ENCODE peak calls at places on chromosome 22, in eight cellular contexts. One of them, this sample, is unnamed.

GRCh38 chr22:33573479-33573878 is 346.8 kb downstream of the LARGE1 start:
- DNase-seq in activated CD4-positive, alpha-beta T cell treated with anti-CD3 and anti-CD28 coated beads, Interleukin-2, amount 10 ng/mL, durations not matched to agents 24 days and 14 days: no peak
- DNase-seq in stimulated activated CD4-positive, alpha-beta T cell treated with anti-CD3 and anti-CD28 coated beads, TNF-alpha, amount 100 ng/mL, for 1 hour: no peak
- DNase-seq in C1 segment of cervical spinal cord: no peak
- DNase-seq in gastrocnemius medialis: no peak
- DNase-seq in glutamatergic neuron: no peak
- DNase-seq in fibroblast of mammary gland: no peak
- DNase-seq in stimulated activated CD8-positive, alpha-beta memory T cell treated with anti-CD3 and anti-CD28 coated beads, Interleukin-2, amount 100 ng/mL, for 1 hour: no peak
- DNase-seq in this sample: no peak

GRCh38 chr22:35152316-35152715 is 86.4 kb downstream of the ISX start:
- DNase-seq in activated CD4-positive, alpha-beta T cell treated with anti-CD3 and anti-CD28 coated beads, Interleukin-2, amount 10 ng/mL, durations not matched to agents 24 days and 14 days: no peak
- DNase-seq in stimulated activated CD4-positive, alpha-beta T cell treated with anti-CD3 and anti-CD28 coated beads, TNF-alpha, amount 100 ng/mL, for 1 hour: no peak
- DNase-seq in C1 segment of cervical spinal cord: no peak
- DNase-seq in gastrocnemius medialis: no peak
- DNase-seq in glutamatergic neuron: no peak
- DNase-seq in fibroblast of mammary gland: no peak
- DNase-seq in stimulated activated CD8-positive, alpha-beta memory T cell treated with anti-CD3 and anti-CD28 coated beads, Interleukin-2, amount 100 ng/mL, for 1 hour: no peak
- DNase-seq in this sample: no peak

GRCh38 chr22:40534379-40535188 is 101.9 kb downstream of the MRTFA start:
- DNase-seq in activated CD4-positive, alpha-beta T cell treated with anti-CD3 and anti-CD28 coated beads, Interleukin-2, amount 10 ng/mL, durations not matched to agents 24 days and 14 days: no peak
- DNase-seq in stimulated activated CD4-positive, alpha-beta T cell treated with anti-CD3 and anti-CD28 coated beads, TNF-alpha, amount 100 ng/mL, for 1 hour: no peak
- DNase-seq in C1 segment of cervical spinal cord: no peak
- DNase-seq in gastrocnemius medialis: no peak
- DNase-seq in glutamatergic neuron: no peak
- DNase-seq in fibroblast of mammary gland: peak; percentile 89
- DNase-seq in stimulated activated CD8-positive, alpha-beta memory T cell treated with anti-CD3 and anti-CD28 coated beads, Interleukin-2, amount 100 ng/mL, for 1 hour: no peak
- DNase-seq in this sample: peak; percentile 77

GRCh38 chr22:41201146-41201545 is 4.0 kb upstream of the L3MBTL2 start:
- DNase-seq in activated CD4-positive, alpha-beta T cell treated with anti-CD3 and anti-CD28 coated beads, Interleukin-2, amount 10 ng/mL, durations not matched to agents 24 days and 14 days: no peak
- DNase-seq in stimulated activated CD4-positive, alpha-beta T cell treated with anti-CD3 and anti-CD28 coated beads, TNF-alpha, amount 100 ng/mL, for 1 hour: no peak
- DNase-seq in C1 segment of cervical spinal cord: no peak
- DNase-seq in gastrocnemius medialis: no peak
- DNase-seq in glutamatergic neuron: no peak
- DNase-seq in fibroblast of mammary gland: no peak
- DNase-seq in stimulated activated CD8-positive, alpha-beta memory T cell treated with anti-CD3 and anti-CD28 coated beads, Interleukin-2, amount 100 ng/mL, for 1 hour: no peak
- DNase-seq in this sample: no peak

GRCh38 chr22:44659140-44659539 is 42.9 kb upstream of the PRR5 start:
- DNase-seq in activated CD4-positive, alpha-beta T cell treated with anti-CD3 and anti-CD28 coated beads, Interleukin-2, amount 10 ng/mL, durations not matched to agents 24 days and 14 days: no peak
- DNase-seq in stimulated activated CD4-positive, alpha-beta T cell treated with anti-CD3 and anti-CD28 coated beads, TNF-alpha, amount 100 ng/mL, for 1 hour: no peak
- DNase-seq in C1 segment of cervical spinal cord: peak; percentile 57
- DNase-seq in gastrocnemius medialis: peak; percentile 43
- DNase-seq in glutamatergic neuron: peak; percentile 80
- DNase-seq in fibroblast of mammary gland: no peak
- DNase-seq in stimulated activated CD8-positive, alpha-beta memory T cell treated with anti-CD3 and anti-CD28 coated beads, Interleukin-2, amount 100 ng/mL, for 1 hour: no peak
- DNase-seq in this sample: no peak

GRCh38 chr22:20146777-20147176 is 4.1 kb downstream of the CCDC188 start:
- DNase-seq in activated CD4-positive, alpha-beta T cell treated with anti-CD3 and anti-CD28 coated beads, Interleukin-2, amount 10 ng/mL, durations not matched to agents 24 days and 14 days: no peak
- DNase-seq in stimulated activated CD4-positive, alpha-beta T cell treated with anti-CD3 and anti-CD28 coated beads, TNF-alpha, amount 100 ng/mL, for 1 hour: no peak
- DNase-seq in C1 segment of cervical spinal cord: no peak
- DNase-seq in gastrocnemius medialis: no peak
- DNase-seq in glutamatergic neuron: no peak
- DNase-seq in fibroblast of mammary gland: no peak
- DNase-seq in stimulated activated CD8-positive, alpha-beta memory T cell treated with anti-CD3 and anti-CD28 coated beads, Interleukin-2, amount 100 ng/mL, for 1 hour: no peak
- DNase-seq in this sample: no peak

GRCh38 chr22:39454385-39454871 is 2.4 kb upstream of the MGAT3 start:
- DNase-seq in activated CD4-positive, alpha-beta T cell treated with anti-CD3 and anti-CD28 coated beads, Interleukin-2, amount 10 ng/mL, durations not matched to agents 24 days and 14 days: no peak
- DNase-seq in stimulated activated CD4-positive, alpha-beta T cell treated with anti-CD3 and anti-CD28 coated beads, TNF-alpha, amount 100 ng/mL, for 1 hour: no peak
- DNase-seq in C1 segment of cervical spinal cord: no peak
- DNase-seq in gastrocnemius medialis: no peak
- DNase-seq in glutamatergic neuron: no peak
- DNase-seq in fibroblast of mammary gland: no peak
- DNase-seq in stimulated activated CD8-positive, alpha-beta memory T cell treated with anti-CD3 and anti-CD28 coated beads, Interleukin-2, amount 100 ng/mL, for 1 hour: no peak
- DNase-seq in this sample: peak; percentile 45

GRCh38 chr22:39352301-39352867 is 2.6 kb downstream of the SYNGR1 start:
- DNase-seq in activated CD4-positive, alpha-beta T cell treated with anti-CD3 and anti-CD28 coated beads, Interleukin-2, amount 10 ng/mL, durations not matched to agents 24 days and 14 days: no peak
- DNase-seq in stimulated activated CD4-positive, alpha-beta T cell treated with anti-CD3 and anti-CD28 coated beads, TNF-alpha, amount 100 ng/mL, for 1 hour: no peak
- DNase-seq in C1 segment of cervical spinal cord: no peak
- DNase-seq in gastrocnemius medialis: no peak
- DNase-seq in glutamatergic neuron: no peak
- DNase-seq in fibroblast of mammary gland: no peak
- DNase-seq in stimulated activated CD8-positive, alpha-beta memory T cell treated with anti-CD3 and anti-CD28 coated beads, Interleukin-2, amount 100 ng/mL, for 1 hour: no peak
- DNase-seq in this sample: no peak

GRCh38 chr22:38016182-38017078 is 32.1 kb upstream of the SOX10 start:
- DNase-seq in activated CD4-positive, alpha-beta T cell treated with anti-CD3 and anti-CD28 coated beads, Interleukin-2, amount 10 ng/mL, durations not matched to agents 24 days and 14 days: no peak
- DNase-seq in stimulated activated CD4-positive, alpha-beta T cell treated with anti-CD3 and anti-CD28 coated beads, TNF-alpha, amount 100 ng/mL, for 1 hour: no peak
- DNase-seq in C1 segment of cervical spinal cord: peak; percentile 89
- DNase-seq in gastrocnemius medialis: no peak
- DNase-seq in glutamatergic neuron: no peak
- DNase-seq in fibroblast of mammary gland: peak; percentile 21
- DNase-seq in stimulated activated CD8-positive, alpha-beta memory T cell treated with anti-CD3 and anti-CD28 coated beads, Interleukin-2, amount 100 ng/mL, for 1 hour: no peak
- DNase-seq in this sample: peak; percentile 35

GRCh38 chr22:39363751-39364484 is 14.1 kb downstream of the SYNGR1 start:
- DNase-seq in activated CD4-positive, alpha-beta T cell treated with anti-CD3 and anti-CD28 coated beads, Interleukin-2, amount 10 ng/mL, durations not matched to agents 24 days and 14 days: no peak
- DNase-seq in stimulated activated CD4-positive, alpha-beta T cell treated with anti-CD3 and anti-CD28 coated beads, TNF-alpha, amount 100 ng/mL, for 1 hour: no peak
- DNase-seq in C1 segment of cervical spinal cord: no peak
- DNase-seq in gastrocnemius medialis: no peak
- DNase-seq in glutamatergic neuron: no peak
- DNase-seq in fibroblast of mammary gland: no peak
- DNase-seq in stimulated activated CD8-positive, alpha-beta memory T cell treated with anti-CD3 and anti-CD28 coated beads, Interleukin-2, amount 100 ng/mL, for 1 hour: no peak
- DNase-seq in this sample: no peak

GRCh38 chr22:41352058-41352457 is 29.7 kb upstream of the TEF start:
- DNase-seq in activated CD4-positive, alpha-beta T cell treated with anti-CD3 and anti-CD28 coated beads, Interleukin-2, amount 10 ng/mL, durations not matched to agents 24 days and 14 days: no peak
- DNase-seq in stimulated activated CD4-positive, alpha-beta T cell treated with anti-CD3 and anti-CD28 coated beads, TNF-alpha, amount 100 ng/mL, for 1 hour: no peak
- DNase-seq in C1 segment of cervical spinal cord: no peak
- DNase-seq in gastrocnemius medialis: peak; percentile 41
- DNase-seq in glutamatergic neuron: no peak
- DNase-seq in fibroblast of mammary gland: peak; percentile 70
- DNase-seq in stimulated activated CD8-positive, alpha-beta memory T cell treated with anti-CD3 and anti-CD28 coated beads, Interleukin-2, amount 100 ng/mL, for 1 hour: no peak
- DNase-seq in this sample: peak; percentile 46

GRCh38 chr22:48949375-48950149 is 878.1 kb downstream of the BRD1 start:
- DNase-seq in activated CD4-positive, alpha-beta T cell treated with anti-CD3 and anti-CD28 coated beads, Interleukin-2, amount 10 ng/mL, durations not matched to agents 24 days and 14 days: peak; percentile 28
- DNase-seq in stimulated activated CD4-positive, alpha-beta T cell treated with anti-CD3 and anti-CD28 coated beads, TNF-alpha, amount 100 ng/mL, for 1 hour: no peak
- DNase-seq in C1 segment of cervical spinal cord: no peak
- DNase-seq in gastrocnemius medialis: no peak
- DNase-seq in glutamatergic neuron: no peak
- DNase-seq in fibroblast of mammary gland: no peak
- DNase-seq in stimulated activated CD8-positive, alpha-beta memory T cell treated with anti-CD3 and anti-CD28 coated beads, Interleukin-2, amount 100 ng/mL, for 1 hour: no peak
- DNase-seq in this sample: no peak

GRCh38 chr22:43031617-43032016 is 16.7 kb upstream of the PACSIN2 start:
- DNase-seq in activated CD4-positive, alpha-beta T cell treated with anti-CD3 and anti-CD28 coated beads, Interleukin-2, amount 10 ng/mL, durations not matched to agents 24 days and 14 days: no peak
- DNase-seq in stimulated activated CD4-positive, alpha-beta T cell treated with anti-CD3 and anti-CD28 coated beads, TNF-alpha, amount 100 ng/mL, for 1 hour: no peak
- DNase-seq in C1 segment of cervical spinal cord: no peak
- DNase-seq in gastrocnemius medialis: no peak
- DNase-seq in glutamatergic neuron: no peak
- DNase-seq in fibroblast of mammary gland: no peak
- DNase-seq in stimulated activated CD8-positive, alpha-beta memory T cell treated with anti-CD3 and anti-CD28 coated beads, Interleukin-2, amount 100 ng/mL, for 1 hour: no peak
- DNase-seq in this sample: no peak

GRCh38 chr22:24686280-24686679 is 83.3 kb downstream of the GGT1 start:
- DNase-seq in activated CD4-positive, alpha-beta T cell treated with anti-CD3 and anti-CD28 coated beads, Interleukin-2, amount 10 ng/mL, durations not matched to agents 24 days and 14 days: no peak
- DNase-seq in stimulated activated CD4-positive, alpha-beta T cell treated with anti-CD3 and anti-CD28 coated beads, TNF-alpha, amount 100 ng/mL, for 1 hour: no peak
- DNase-seq in C1 segment of cervical spinal cord: no peak
- DNase-seq in gastrocnemius medialis: no peak
- DNase-seq in glutamatergic neuron: no peak
- DNase-seq in fibroblast of mammary gland: no peak
- DNase-seq in stimulated activated CD8-positive, alpha-beta memory T cell treated with anti-CD3 and anti-CD28 coated beads, Interleukin-2, amount 100 ng/mL, for 1 hour: no peak
- DNase-seq in this sample: no peak

GRCh38 chr22:22682807-22683667 is 38.6 kb downstream of the GGTLC2 start:
- DNase-seq in activated CD4-positive, alpha-beta T cell treated with anti-CD3 and anti-CD28 coated beads, Interleukin-2, amount 10 ng/mL, durations not matched to agents 24 days and 14 days: no peak
- DNase-seq in stimulated activated CD4-positive, alpha-beta T cell treated with anti-CD3 and anti-CD28 coated beads, TNF-alpha, amount 100 ng/mL, for 1 hour: no peak
- DNase-seq in C1 segment of cervical spinal cord: no peak
- DNase-seq in gastrocnemius medialis: no peak
- DNase-seq in glutamatergic neuron: no peak
- DNase-seq in fibroblast of mammary gland: peak; percentile 63
- DNase-seq in stimulated activated CD8-positive, alpha-beta memory T cell treated with anti-CD3 and anti-CD28 coated beads, Interleukin-2, amount 100 ng/mL, for 1 hour: no peak
- DNase-seq in this sample: peak; percentile 24

GRCh38 chr22:49368976-49369725 is 458.5 kb downstream of the BRD1 start:
- DNase-seq in activated CD4-positive, alpha-beta T cell treated with anti-CD3 and anti-CD28 coated beads, Interleukin-2, amount 10 ng/mL, durations not matched to agents 24 days and 14 days: no peak
- DNase-seq in stimulated activated CD4-positive, alpha-beta T cell treated with anti-CD3 and anti-CD28 coated beads, TNF-alpha, amount 100 ng/mL, for 1 hour: no peak
- DNase-seq in C1 segment of cervical spinal cord: no peak
- DNase-seq in gastrocnemius medialis: no peak
- DNase-seq in glutamatergic neuron: no peak
- DNase-seq in fibroblast of mammary gland: no peak
- DNase-seq in stimulated activated CD8-positive, alpha-beta memory T cell treated with anti-CD3 and anti-CD28 coated beads, Interleukin-2, amount 100 ng/mL, for 1 hour: no peak
- DNase-seq in this sample: no peak

GRCh38 chr22:29277927-29278326 is 9.9 kb downstream of the EWSR1 start:
- DNase-seq in activated CD4-positive, alpha-beta T cell treated with anti-CD3 and anti-CD28 coated beads, Interleukin-2, amount 10 ng/mL, durations not matched to agents 24 days and 14 days: no peak
- DNase-seq in stimulated activated CD4-positive, alpha-beta T cell treated with anti-CD3 and anti-CD28 coated beads, TNF-alpha, amount 100 ng/mL, for 1 hour: no peak
- DNase-seq in C1 segment of cervical spinal cord: no peak
- DNase-seq in gastrocnemius medialis: no peak
- DNase-seq in glutamatergic neuron: no peak
- DNase-seq in fibroblast of mammary gland: no peak
- DNase-seq in stimulated activated CD8-positive, alpha-beta memory T cell treated with anti-CD3 and anti-CD28 coated beads, Interleukin-2, amount 100 ng/mL, for 1 hour: no peak
- DNase-seq in this sample: no peak